ENCODE peak calls at places on chromosomes 1 and 21, in eight cellular contexts. Z is astrocyte, L is esophagus muscularis mucosa, V is choroid plexus epithelial cell, Y is tibial artery, B is neural crest cell, R is Calu3, X is B cell. A is an unnamed sample.

GRCh38 chr1:58812926-58813325 is 29.1 kb upstream of the JUN start:
- DNase-seq in Y (no peak), R (no peak), L (no peak), X (peak; percentile 40), Z (no peak), V (no peak), B (no peak), A (no peak)

GRCh38 chr1:184242507-184242943 is 144.3 kb upstream of the C1orf21 start:
- DNase-seq in Z (peak; percentile 62), R (no peak), L (no peak), V (peak; percentile 37), Y (no peak), X (no peak), B (no peak), A (no peak)

GRCh38 chr1:168623003-168623828 is 46.8 kb downstream of the XCL1 start:
- DNase-seq in V (peak; percentile 77), R (peak; percentile 64), Y (peak; percentile 73), B (no peak), L (no peak), Z (peak; percentile 96), X (no peak), A (no peak)

GRCh38 chr21:40471103-40471502 is 375.9 kb downstream of the DSCAM start:
- DNase-seq in R (no peak), X (no peak), V (no peak), L (no peak), Z (peak; percentile 27), Y (no peak), B (no peak), A (no peak)

GRCh38 chr1:196295766-196296165 is 312.5 kb downstream of the KCNT2 start:
- DNase-seq in Z (peak; percentile 45), B (no peak), V (peak; percentile 49), X (no peak), Y (no peak), L (no peak), R (no peak), A (no peak)

GRCh38 chr1:157542676-157543075 is 9.6 kb downstream of the FCRL5 start:
- DNase-seq in L (no peak), Y (no peak), X (no peak), V (no peak), Z (no peak), R (peak; percentile 66), B (no peak), A (no peak)

GRCh38 chr1:158022554-158023278 is 29.3 kb downstream of the KIRREL1 start:
- DNase-seq in X (no peak), Z (no peak), Y (peak; percentile 80), L (no peak), R (no peak), B (no peak), V (no peak), A (no peak)

GRCh38 chr1:7379445-7379971 is 391.6 kb upstream of the VAMP3 start:
- DNase-seq in L (peak; percentile 50), X (no peak), R (no peak), Z (peak; percentile 84), B (peak; percentile 32), Y (peak; percentile 21), V (peak; percentile 66), A (no peak)

GRCh38 chr21:45977396-45977795 is 4.2 kb upstream of the COL6A1 start:
- DNase-seq in R (no peak), L (no peak), V (no peak), X (no peak), Z (no peak), Y (peak; percentile 67), B (no peak), A (no peak)

GRCh38 chr1:176338897-176339296 is 124.1 kb upstream of the PAPPA2 start:
- DNase-seq in V (no peak), R (no peak), X (no peak), Y (no peak), B (no peak), L (no peak), Z (no peak), A (no peak)

GRCh38 chr1:182635871-182636270 is 31.7 kb upstream of the RGS16 start:
- DNase-seq in Y (no peak), X (no peak), L (no peak), V (no peak), B (no peak), Z (no peak), R (no peak), A (no peak)

GRCh38 chr1:56291374-56291841 is 288.0 kb downstream of the PLPP3 start:
- DNase-seq in L (no peak), V (no peak), B (no peak), Y (no peak), X (no peak), R (no peak), Z (no peak), A (no peak)

GRCh38 chr21:42107177-42107880 is 36.2 kb downstream of the UMODL1 start:
- DNase-seq in X (peak; percentile 51), L (no peak), B (no peak), Y (no peak), Z (no peak), V (no peak), R (no peak), A (no peak)

GRCh38 chr1:9068971-9069323 is 488 bp downstream of the SLC2A5 start:
- DNase-seq in R (no peak), B (no peak), Y (no peak), X (no peak), V (no peak), L (no peak), Z (no peak), A (peak; percentile 36)

GRCh38 chr1:9065213-9065751 is 4.2 kb downstream of the SLC2A5 start:
- DNase-seq in B (no peak), Y (no peak), V (no peak), R (no peak), Z (no peak), L (no peak), X (no peak), A (peak; percentile 64)

GRCh38 chr1:9070421-9071015 is 1.1 kb upstream of the SLC2A5 start:
- DNase-seq in V (no peak), R (no peak), L (no peak), Y (no peak), X (no peak), Z (no peak), B (no peak), A (no peak)

GRCh38 chr1:9069324-9070100 is at the start of gene SLC2A5:
- DNase-seq in X (peak; percentile 90), B (no peak), L (no peak), Y (no peak), R (no peak), Z (no peak), V (no peak), A (peak; percentile 97)

GRCh38 chr1:9066945-9067807 is 2.3 kb downstream of the SLC2A5 start:
- DNase-seq in X (no peak), B (no peak), Z (peak; percentile 90), Y (no peak), R (no peak), L (no peak), V (peak; percentile 94), A (peak; percentile 70)
- TF ChIP-seq CTCF in X (no peak), B (no peak), Z (no peak), Y (no peak), R (no peak), L (no peak), V (peak; percentile 24), A (peak; percentile 26)

DNA sequence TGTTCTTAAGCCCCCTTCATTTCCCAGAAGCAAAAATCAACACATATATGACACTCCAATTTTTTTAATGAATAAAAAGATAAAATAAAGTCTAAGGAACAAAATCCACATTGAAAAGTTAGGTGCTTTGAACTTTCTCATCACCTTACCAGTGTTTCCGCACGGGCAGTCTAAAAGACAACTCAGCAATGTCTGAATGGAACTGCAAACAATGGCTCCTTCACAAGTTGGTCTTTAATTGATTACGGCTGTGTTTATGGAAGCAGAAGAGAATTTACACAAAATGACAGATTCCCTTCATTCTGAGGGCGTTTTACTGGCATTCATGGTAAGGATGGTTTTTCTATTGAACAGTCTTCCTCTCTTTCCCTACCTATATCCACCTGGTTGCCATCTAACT is 65.0 kb upstream of the RNPC3 start:
- DNase-seq in Z (no peak), R (no peak), V (no peak), L (no peak), B (no peak), Y (no peak), X (no peak), A (no peak)
- TF ChIP-seq CTCF in Z (no peak), R (no peak), V (no peak), L (no peak), B (no peak), Y (no peak), X (no peak), A (no peak)

GRCh38 chr1:214123061-214123784 is 135.4 kb downstream of the PROX1 start:
- DNase-seq in B (peak; percentile 22), Z (peak; percentile 55), L (no peak), X (no peak), V (peak; percentile 76), R (peak; percentile 65), Y (no peak), A (peak; percentile 32)
- TF ChIP-seq CTCF in B (peak; percentile 81), Z (peak; percentile 65), L (peak; percentile 51), X (no peak), V (peak; percentile 80), R (peak; percentile 42), Y (peak; percentile 38), A (peak; percentile 55)

DNA sequence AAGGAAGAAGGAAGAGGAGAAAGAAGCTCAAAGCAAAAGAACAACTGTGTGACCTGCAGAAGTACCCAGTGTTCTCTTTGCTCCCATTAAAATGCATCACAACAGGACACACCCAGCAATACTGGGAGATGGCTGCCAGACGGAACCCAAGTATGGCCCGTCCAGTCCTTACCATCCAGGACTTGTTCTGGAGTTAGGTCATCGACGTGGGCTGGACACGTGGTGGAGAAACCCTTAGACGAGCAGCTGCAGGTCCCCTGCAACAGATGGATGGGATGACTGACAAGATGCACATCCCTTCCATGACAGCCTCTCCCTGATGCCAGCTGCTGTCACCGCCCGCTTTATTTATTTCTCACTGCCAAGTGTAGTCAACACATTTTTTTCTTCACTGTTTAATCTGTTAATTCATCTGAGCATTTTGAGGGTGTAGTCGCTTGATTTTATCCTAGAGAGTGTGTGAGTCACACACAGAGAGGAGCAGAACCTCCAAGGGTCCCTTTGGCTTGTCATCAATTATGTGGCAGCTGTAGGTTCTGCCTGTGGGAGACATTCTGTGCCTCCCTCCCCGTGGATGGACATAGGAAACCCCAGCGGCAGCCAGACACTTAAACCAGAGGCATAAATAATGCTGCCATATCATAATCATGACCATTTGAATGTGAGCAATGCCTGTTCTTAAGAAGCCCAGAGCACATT is 80.9 kb downstream of the ABCA4 start:
- DNase-seq in B (no peak), L (no peak), R (no peak), Y (peak; percentile 79), X (no peak), V (no peak), Z (peak; percentile 18), A (no peak)
- TF ChIP-seq CTCF in B (peak; percentile 24), L (no peak), R (no peak), Y (no peak), X (peak; percentile 49), V (no peak), Z (no peak), A (peak; percentile 68)

GRCh38 chr1:202205523-202206190 is 12.1 kb downstream of the LGR6 start:
- DNase-seq in Z (no peak), V (peak; percentile 35), X (no peak), Y (no peak), R (no peak), B (no peak), L (no peak), A (no peak)
- TF ChIP-seq CTCF in Z (peak; percentile 17), V (peak; percentile 61), X (no peak), Y (peak; percentile 11), R (no peak), B (peak; percentile 38), L (no peak), A (peak; percentile 55)

GRCh38 chr1:61741682-61742619 is at the start of gene PATJ:
- DNase-seq in Y (peak; percentile 77), Z (no peak), L (no peak), X (peak; percentile 91), B (no peak), V (peak; percentile 5), R (peak; percentile 90), A (peak; percentile 51)
- TF ChIP-seq CTCF in Y (no peak), Z (no peak), L (no peak), X (no peak), B (no peak), V (no peak), R (no peak), A (no peak)

A was measured in OCI-LY7.